ENCODE peak calls at places on chromosomes 5 and 9, in four cellular contexts. N is endothelial cell of umbilical vein, O is GM12878, Z is K562. D is an unnamed sample.

GRCh38 chr5:170541146-170541769 is 37.4 kb downstream of the KCNIP1 start:
- DNase-seq in O (no peak), N (no peak), Z (no peak), D (no peak)

GRCh38 chr9:137456864-137457405 is 2.2 kb downstream of the NSMF start:
- DNase-seq in N (no peak), Z (no peak), O (no peak), D (no peak)

GRCh38 chr9:38641985-38642864 is 21.8 kb upstream of the ANKRD18A start:
- DNase-seq in Z (peak), O (no peak), N (peak), D (peak)

GRCh38 chr9:109918359-109919163 is 138.6 kb downstream of the PALM2AKAP2 start:
- DNase-seq in Z (no peak), N (peak), O (peak), D (no peak)

GRCh38 chr9:135215571-135216161 is 128.2 kb downstream of the OLFM1 start:
- DNase-seq in Z (no peak), O (no peak), N (no peak), D (no peak)

GRCh38 chr5:41856644-41857491 is 13.4 kb downstream of the OXCT1 start:
- DNase-seq in O (no peak), N (peak), Z (peak), D (peak)

GRCh38 chr9:69583641-69584234 is 88.4 kb downstream of the APBA1 start:
- DNase-seq in O (no peak), Z (no peak), N (no peak), D (no peak)

GRCh38 chr5:139517683-139518564 is 35.4 kb upstream of the STING1 start:
- DNase-seq in Z (peak), O (no peak), N (peak), D (peak)

GRCh38 chr5:39191216-39191615 is 28.1 kb downstream of the FYB1 start:
- DNase-seq in O (no peak), Z (no peak), N (no peak), D (no peak)

GRCh38 chr9:110975969-110976368 is 62.3 kb downstream of the LPAR1 start:
- DNase-seq in N (no peak), O (no peak), Z (no peak), D (no peak)

GRCh38 chr5:157172408-157172807 is 6.3 kb upstream of the GARIN3 start:
- DNase-seq in O (peak), Z (no peak), N (no peak), D (no peak)

GRCh38 chr9:35675732-35676392 is 2.1 kb downstream of the CA9 start:
- DNase-seq in O (no peak), N (peak), Z (no peak), D (no peak)

GRCh38 chr5:133930061-133930823 is 38.2 kb downstream of the C5orf15 start:
- DNase-seq in N (no peak), Z (peak), O (no peak), D (peak)

GRCh38 chr5:110817437-110817836 is 78.6 kb downstream of the SLC25A46 start:
- DNase-seq in Z (peak), N (peak), O (no peak), D (peak)

GRCh38 chr5:80414113-80414512 is 6.2 kb downstream of the ZFYVE16 start:
- DNase-seq in Z (no peak), N (no peak), O (no peak), D (peak)

GRCh38 chr9:5714501-5715401 is 85.8 kb downstream of the RIC1 start:
- DNase-seq in Z (no peak), O (no peak), N (peak), D (peak)

GRCh38 chr9:34282096-34282495 is 47.0 kb downstream of the KIF24 start:
- DNase-seq in Z (no peak), O (no peak), N (no peak), D (peak)

GRCh38 chr5:4082966-4083564 is 487.4 kb downstream of the IRX1 start:
- DNase-seq in O (no peak), N (no peak), Z (no peak), D (no peak)

GRCh38 chr9:13267743-13268142 is 11.7 kb downstream of the MPDZ start:
- DNase-seq in Z (no peak), N (peak), O (no peak), D (peak)

GRCh38 chr9:14219865-14220655 is 93.9 kb downstream of the NFIB start:
- DNase-seq in O (no peak), N (no peak), Z (no peak), D (no peak)

GRCh38 chr9:123475407-123475806 is 119.4 kb downstream of the CRB2 start:
- DNase-seq in O (no peak), Z (no peak), N (no peak), D (no peak)

GRCh38 chr9:78196258-78196657 is 39.6 kb upstream of the CEP78 start:
- DNase-seq in O (peak), Z (no peak), N (no peak), D (no peak)

GRCh38 chr5:139648205-139649081 is at the start of gene CXXC5:
- DNase-seq in Z (peak), N (peak), O (no peak), D (peak)

GRCh38 chr9:14340994-14341393 is 27.1 kb upstream of the NFIB start:
- DNase-seq in Z (no peak), O (no peak), N (no peak), D (no peak)

GRCh38 chr9:132163876-132164603 is 2.2 kb downstream of the NTNG2 start:
- DNase-seq in Z (no peak), N (no peak), O (no peak), D (no peak)

GRCh38 chr9:112856843-112857242 is 33.8 kb downstream of the SLC46A2 start:
- DNase-seq in N (no peak), O (no peak), Z (no peak), D (no peak)

GRCh38 chr5:90982576-90982975 is 400.5 kb downstream of the ARRDC3 start:
- DNase-seq in Z (peak), N (no peak), O (no peak), D (no peak)

GRCh38 chr5:115262066-115262404 is 642 bp downstream of the PGGT1B start:
- DNase-seq in N (peak), O (peak), Z (peak), D (peak)

GRCh38 chr5:109550077-109550476 is 139.7 kb upstream of the MAN2A1 start:
- DNase-seq in O (no peak), N (no peak), Z (no peak), D (no peak)

GRCh38 chr5:109546461-109546860 is 136.7 kb upstream of the PJA2 start:
- DNase-seq in N (no peak), O (no peak), Z (no peak), D (no peak)
- TF ChIP-seq FOS in N (no peak), O (no peak), Z (no peak), D (no peak)

DNA sequence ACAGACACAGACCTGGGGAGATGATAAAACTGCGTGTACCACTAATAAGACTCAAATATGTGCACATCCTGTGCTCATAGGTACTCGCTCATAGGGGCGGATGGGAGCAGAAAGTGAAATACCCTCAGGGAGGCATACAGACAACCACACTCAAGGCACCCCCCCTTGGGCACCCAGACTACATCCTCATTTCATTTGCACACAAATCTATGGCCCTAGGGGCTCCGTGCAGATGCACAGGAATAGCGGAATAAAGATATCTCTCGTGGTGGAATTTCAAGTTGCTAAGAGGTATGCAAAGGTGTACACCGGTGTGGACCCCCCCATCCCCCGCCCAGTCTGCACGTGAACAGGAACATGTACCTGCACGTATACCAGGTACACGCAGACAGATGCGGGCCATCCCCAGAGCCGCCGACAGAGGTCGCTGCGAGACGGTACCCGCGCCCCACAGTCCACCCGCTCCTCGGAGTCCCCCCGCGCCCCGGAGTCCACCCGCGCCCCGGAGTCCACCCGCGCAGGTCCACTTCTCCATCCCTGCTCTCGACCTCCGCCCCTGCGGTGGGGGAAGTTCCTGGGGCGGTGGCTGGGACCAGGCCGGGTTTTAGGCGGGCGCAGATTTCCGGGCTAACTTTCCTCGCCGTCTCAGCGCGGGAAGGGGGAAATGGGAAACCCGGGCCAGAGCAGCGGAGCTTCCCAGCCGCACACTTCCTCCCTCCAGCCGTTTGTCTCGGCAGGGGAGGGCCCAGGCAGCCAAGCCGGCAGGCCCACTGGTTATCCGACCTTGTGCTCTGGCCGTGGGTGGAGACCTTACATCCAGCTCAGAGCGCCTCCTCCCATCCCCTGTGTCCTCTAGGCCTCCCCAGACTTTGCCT is 1.0 kb upstream of the IL12B start:
- DNase-seq in O (no peak), N (peak), Z (peak), D (peak)
- TF ChIP-seq FOS in O (no peak), N (no peak), Z (no peak), D (no peak)

DNA sequence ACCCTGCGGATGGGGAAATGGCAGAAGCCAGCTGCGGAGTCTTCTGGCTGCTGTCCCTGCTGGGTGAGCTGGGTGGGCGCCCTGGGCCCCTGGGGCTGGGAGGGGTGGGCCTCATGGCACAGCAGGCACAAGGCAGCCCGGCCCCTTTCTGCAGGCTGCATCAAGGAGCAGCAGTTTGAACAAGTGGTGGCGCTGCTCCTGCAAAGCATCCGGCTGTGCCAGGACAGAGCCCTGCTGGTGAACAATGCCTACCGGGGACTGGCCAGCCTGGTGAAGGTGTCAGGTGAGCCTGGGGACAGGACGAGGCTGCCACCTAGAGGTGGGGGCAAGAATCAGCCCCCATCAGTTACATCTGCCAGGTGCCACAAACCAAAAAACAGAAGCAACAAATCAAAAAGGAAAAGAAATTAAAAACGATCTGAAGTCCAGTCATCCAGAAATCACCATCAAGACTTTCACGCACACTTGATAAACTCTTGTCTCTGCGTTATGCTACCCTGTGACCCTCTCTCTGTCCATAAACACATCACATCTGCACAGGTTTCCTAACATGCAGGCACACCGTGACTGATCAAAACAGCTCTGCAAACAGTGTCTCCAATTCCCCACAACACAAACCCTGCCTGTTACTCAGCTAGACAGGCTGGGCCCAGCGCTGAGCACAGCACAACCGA is 13.9 kb downstream of the REXO4 start:
- DNase-seq in Z (peak), N (peak), O (no peak), D (no peak)
- TF ChIP-seq FOS in Z (no peak), N (no peak), O (no peak), D (no peak)

DNA sequence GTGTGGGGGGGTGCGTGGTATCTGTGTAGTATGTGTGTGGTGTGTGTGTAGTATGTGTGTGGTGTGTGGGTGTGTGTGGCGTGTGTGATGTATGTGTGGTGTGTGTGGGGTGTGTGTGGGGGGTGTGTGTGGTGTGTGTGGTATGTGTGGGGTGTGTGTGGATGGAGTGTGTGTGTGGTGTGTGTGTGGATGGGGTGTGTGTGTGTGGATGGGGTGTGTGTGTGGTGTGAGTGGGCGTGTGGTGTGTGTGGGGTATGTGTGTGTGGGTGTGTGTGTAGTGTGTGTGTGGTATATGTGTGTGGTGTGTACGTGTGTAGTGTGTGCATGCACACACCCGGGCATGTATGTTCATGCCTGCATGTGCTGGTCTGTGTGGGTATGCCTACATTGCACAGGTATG is 420.9 kb upstream of the DAP start:
- DNase-seq in O (no peak), Z (no peak), N (no peak), D (no peak)
- TF ChIP-seq FOS in O (no peak), Z (no peak), N (no peak), D (no peak)

GRCh38 chr5:181217805-181218065 is 5.3 kb upstream of the TRIM41 start:
- DNase-seq in N (no peak), Z (no peak), O (no peak), D (no peak)
- TF ChIP-seq FOS in N (no peak), Z (no peak), O (no peak), D (no peak)

DNA sequence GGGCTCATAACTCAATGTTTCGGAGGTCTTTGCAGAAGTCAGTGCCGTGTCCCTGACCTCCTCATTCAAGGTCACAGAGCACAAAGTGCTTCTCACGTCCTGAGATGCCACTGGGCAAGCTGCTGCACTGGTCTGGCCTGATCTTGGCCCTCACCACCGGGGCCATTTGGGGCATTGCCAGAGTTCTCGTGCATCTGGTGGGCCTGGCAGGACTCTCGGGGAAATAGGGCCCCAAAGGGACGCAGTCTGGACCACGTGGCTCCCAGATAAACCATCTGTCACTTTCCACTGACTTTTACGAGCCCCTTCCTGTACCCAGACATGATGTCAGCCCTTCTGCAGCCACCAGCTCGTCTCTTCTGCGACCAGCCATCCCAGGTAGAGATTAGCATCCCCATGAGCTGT is 54.8 kb downstream of the HRH2 start:
- DNase-seq in N (no peak), O (no peak), Z (no peak), D (no peak)
- TF ChIP-seq FOS in N (no peak), O (no peak), Z (no peak), D (no peak)

GRCh38 chr9:91945277-91946074 is 4.6 kb downstream of the ROR2 start:
- DNase-seq in Z (peak), N (no peak), O (no peak), D (peak)
- TF ChIP-seq FOS in Z (no peak), N (no peak), O (no peak), D (no peak)

DNA sequence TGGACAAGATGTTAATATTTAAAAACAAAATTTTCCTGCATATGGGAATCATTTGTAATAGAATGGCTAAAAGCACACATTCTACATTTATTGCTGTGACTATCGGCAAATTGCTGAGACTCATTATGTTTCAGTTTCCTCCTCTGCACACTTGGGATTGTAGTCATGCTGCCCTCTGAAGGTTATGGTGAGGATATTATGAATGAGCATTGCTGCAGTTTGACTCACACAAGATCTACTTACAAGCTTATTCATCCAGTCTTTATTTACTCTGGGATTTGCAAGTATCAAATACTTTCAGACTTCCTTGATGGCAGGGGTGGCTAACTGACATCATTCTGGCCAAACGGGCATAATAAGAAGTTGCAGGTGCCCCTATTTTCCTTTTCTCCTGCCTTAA is 9.5 kb upstream of the NFIL3 start:
- DNase-seq in Z (no peak), O (no peak), N (peak), D (peak)
- TF ChIP-seq FOS in Z (no peak), O (no peak), N (peak), D (peak)

GRCh38 chr5:118580959-118581358 is 407.4 kb downstream of the DTWD2 start:
- DNase-seq in O (no peak), N (no peak), Z (no peak), D (no peak)
- TF ChIP-seq FOS in O (no peak), N (no peak), Z (no peak), D (no peak)

D was measured in IMR-90.